ENCODE peak calls at places on chromosomes 12 and 14, in four cellular contexts. I is fibroblast of pulmonary artery, R is lower lobe of right lung, T is astrocyte of the cerebellum. M is an unnamed sample.

GRCh38 chr12:105330938-105331804 is 680 bp downstream of the C12orf75 start:
- DNase-seq in I (no peak), R (no peak), T (no peak), M (no peak)

GRCh38 chr12:15693233-15693911 is 95.8 kb downstream of the EPS8 start:
- DNase-seq in I (no peak), R (no peak), T (no peak), M (no peak)

GRCh38 chr14:58663494-58664111 is 25.8 kb downstream of the DACT1 start:
- DNase-seq in I (peak), R (no peak), T (peak), M (peak)

GRCh38 chr14:104805326-104805678 is 4.4 kb downstream of the ZBTB42 start:
- DNase-seq in I (peak), R (peak), T (peak), M (no peak)

GRCh38 chr14:36362648-36363047 is 42.2 kb upstream of the MBIP start:
- DNase-seq in I (no peak), R (no peak), T (no peak), M (no peak)

GRCh38 chr14:53902307-53902706 is 54.3 kb downstream of the BMP4 start:
- DNase-seq in I (no peak), R (no peak), T (no peak), M (no peak)

GRCh38 chr14:101068958-101069549 is 165.5 kb upstream of the RTL1 start:
- DNase-seq in I (no peak), R (peak), T (no peak), M (no peak)

GRCh38 chr12:3421191-3421590 is 69.8 kb upstream of the PRMT8 start:
- DNase-seq in I (no peak), R (no peak), T (no peak), M (no peak)

GRCh38 chr14:90641111-90642010 is 174.9 kb downstream of the TTC7B start:
- DNase-seq in I (no peak), R (no peak), T (no peak), M (no peak)

GRCh38 chr12:14998941-14999340 is 26.1 kb downstream of the PDE6H start:
- DNase-seq in I (no peak), R (no peak), T (no peak), M (no peak)

DNA sequence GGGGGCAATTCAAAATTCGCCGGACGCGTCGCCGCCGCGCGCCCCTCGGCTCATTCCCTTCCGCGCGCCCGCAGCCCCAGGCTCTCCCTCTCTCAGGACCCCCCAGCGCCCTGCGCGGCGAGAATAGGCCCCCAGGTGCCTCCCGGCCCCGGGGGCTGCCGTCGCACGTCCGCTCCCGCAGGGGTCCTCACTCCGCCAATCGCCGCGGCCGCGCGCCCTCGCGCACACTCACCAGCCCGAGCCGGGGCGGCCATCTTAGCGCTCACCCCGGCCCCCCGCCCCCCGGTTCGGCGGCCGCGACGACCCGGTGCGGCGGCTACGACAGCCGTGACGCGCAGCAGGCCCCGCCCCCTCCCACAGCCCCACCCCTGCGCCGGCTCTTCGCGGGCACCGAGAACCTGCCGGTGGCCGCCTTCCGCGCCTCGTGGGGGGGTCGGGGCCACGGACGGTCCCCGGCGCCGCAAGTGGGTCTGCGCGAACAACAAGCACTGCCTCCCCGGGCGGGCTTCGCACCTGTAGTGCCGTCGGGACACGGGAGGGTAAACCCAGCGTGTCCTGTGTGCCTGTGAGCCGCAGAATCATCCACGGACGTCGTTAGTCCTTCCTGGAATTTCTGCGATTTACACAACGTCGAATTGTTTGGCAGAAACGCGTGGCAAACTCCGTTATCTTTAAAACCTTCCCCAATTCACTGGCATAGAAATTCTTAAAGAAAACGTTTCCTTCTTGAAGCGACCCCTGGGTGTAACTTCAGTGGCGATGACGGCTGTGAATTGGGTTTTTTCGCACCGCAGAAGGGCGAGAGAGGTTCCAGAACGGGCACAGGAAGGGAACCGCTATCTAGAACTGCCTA is 2.5 kb downstream of the USP44 start:
- DNase-seq in I (no peak), R (peak), T (no peak), M (no peak)
- H3K4me3 ChIP-seq in I (peak), R (peak), T (peak), M (peak)

GRCh38 chr12:113049976-113050742 is 6.4 kb upstream of the DTX1 start:
- DNase-seq in I (peak), R (no peak), T (no peak), M (no peak)
- TF ChIP-seq CTCF in I (peak), R (peak), T (peak), M (peak)

DNA sequence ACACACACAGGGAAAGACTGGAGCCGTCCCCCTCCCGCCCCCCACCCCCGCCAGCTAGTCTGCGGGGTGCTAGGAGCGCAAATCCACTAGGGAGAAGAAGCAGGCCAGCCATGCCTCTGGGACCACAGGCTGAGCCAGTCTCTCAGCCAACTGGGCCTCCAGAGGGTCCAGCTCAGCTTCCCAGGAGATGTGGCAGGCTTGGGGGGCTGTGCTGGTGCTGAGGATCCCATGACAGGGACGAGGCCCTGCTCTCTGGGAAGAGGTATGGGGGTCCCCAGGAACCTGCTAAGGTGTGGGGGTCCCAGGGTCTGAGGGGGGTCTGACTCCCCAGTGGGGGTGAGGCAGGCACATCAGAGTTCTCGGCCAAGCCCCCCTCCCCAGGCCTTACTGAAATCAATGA is 133.5 kb downstream of the NCOR2 start:
- DNase-seq in I (no peak), R (no peak), T (no peak), M (no peak)
- H3K4me3 ChIP-seq in I (no peak), R (no peak), T (no peak), M (no peak)

GRCh38 chr12:110906088-110906487 is 14.3 kb downstream of the MYL2 start:
- DNase-seq in I (no peak), R (no peak), T (no peak), M (no peak)
- TF ChIP-seq CTCF in I (no peak), R (no peak), T (no peak), M (peak)